ENCODE peak calls at places on chromosomes 2 and 18, in seven cellular contexts. R is skeletal muscle cell; C is foreskin fibroblast; G is adipocyte; B is cardiac muscle cell; N is OCI-LY7; W is CD8-positive, alpha-beta T cell. U is an unnamed sample.

GRCh38 chr2:156356006-156356764 is 23.7 kb upstream of the NR4A2 start:
- DNase-seq in N (no peak), B (no peak), C (no peak), W (no peak), G (peak; percentile 36), R (peak; percentile 75), U (no peak)

GRCh38 chr2:64262068-64262467 is 117.8 kb upstream of the PELI1 start:
- DNase-seq in N (no peak), B (no peak), R (peak; percentile 35), W (no peak), C (peak; percentile 80), G (no peak), U (no peak)

GRCh38 chr2:41899189-41899588 is 148.6 kb upstream of the PKDCC start:
- DNase-seq in R (no peak), N (no peak), W (no peak), B (peak; percentile 63), G (no peak), C (no peak), U (peak; percentile 21)

GRCh38 chr2:169077674-169078240 is 8.4 kb downstream of the DHRS9 start:
- DNase-seq in B (no peak), G (no peak), N (no peak), C (no peak), W (no peak), R (no peak), U (no peak)

GRCh38 chr18:59743561-59743960 is 46.3 kb upstream of the CCBE1 start:
- DNase-seq in R (no peak), W (no peak), N (no peak), B (peak; percentile 76), G (peak; percentile 59), C (no peak), U (peak; percentile 78)

GRCh38 chr18:28189400-28190239 is 12.7 kb upstream of the CDH2 start:
- DNase-seq in W (no peak), R (no peak), B (peak; percentile 88), G (peak; percentile 62), C (peak; percentile 60), N (peak; percentile 43), U (peak; percentile 84)

GRCh38 chr18:79904357-79905147 is 46.9 kb downstream of the SLC66A2 start:
- DNase-seq in B (no peak), R (no peak), G (no peak), W (no peak), N (no peak), C (no peak), U (no peak)

GRCh38 chr2:48315847-48316194 is 214.1 kb upstream of the STON1 start:
- DNase-seq in C (no peak), W (peak; percentile 25), B (no peak), N (peak; percentile 65), R (no peak), G (peak; percentile 49), U (peak; percentile 7)

GRCh38 chr2:19901201-19901457 is 654 bp downstream of the TTC32 start:
- DNase-seq in R (no peak), W (no peak), B (no peak), N (no peak), G (no peak), C (no peak), U (no peak)

GRCh38 chr2:200383380-200384110 is 77.1 kb downstream of the SPATS2L start:
- DNase-seq in B (peak; percentile 79), G (peak; percentile 78), W (no peak), N (peak; percentile 36), C (no peak), R (peak; percentile 48), U (peak; percentile 82)
- H3K4me3 ChIP-seq in B (no peak overlapping the region), G (peak overlapping the region; percentile 69), W (peak overlapping the region; percentile 5), N (no peak overlapping the region), C (peak overlapping the region; percentile 17), R (no peak overlapping the region), U (peak overlapping the region; percentile 39)

DNA sequence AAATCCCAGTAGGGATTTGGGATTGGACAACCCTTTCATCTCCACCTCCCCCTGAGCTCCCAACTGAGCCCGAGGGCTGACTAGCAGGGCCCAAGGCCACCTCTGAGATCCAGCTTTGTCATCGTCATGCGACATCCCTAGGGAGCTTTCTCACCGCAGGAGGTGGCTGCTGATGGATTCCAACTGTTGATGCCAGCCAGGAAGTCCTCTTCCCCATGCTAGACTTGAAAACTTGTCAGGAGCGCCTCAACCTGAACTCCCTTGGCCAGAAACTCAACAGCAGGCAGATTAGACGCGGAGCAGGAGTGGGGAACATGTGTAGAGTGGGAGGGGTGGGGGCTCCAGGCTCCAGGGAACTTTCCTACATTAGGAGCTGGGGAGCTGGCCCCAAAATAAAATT is 34.3 kb downstream of the EMILIN2 start:
- DNase-seq in B (peak; percentile 42), R (no peak), W (no peak), N (no peak), C (peak; percentile 56), G (no peak), U (peak; percentile 59)
- H3K4me3 ChIP-seq in B (no peak overlapping the region), R (no peak overlapping the region), W (no peak overlapping the region), N (no peak overlapping the region), C (no peak overlapping the region), G (peak overlapping the region; percentile 25), U (no peak overlapping the region)

GRCh38 chr18:48485828-48486405 is 52.9 kb upstream of the CTIF start:
- DNase-seq in W (no peak), C (no peak), N (no peak), B (no peak), G (no peak), R (no peak), U (no peak)

GRCh38 chr18:48490641-48491040 is 48.2 kb upstream of the CTIF start:
- DNase-seq in B (peak; percentile 74), C (no peak), N (no peak), R (no peak), W (no peak), G (no peak), U (peak; percentile 83)

GRCh38 chr18:48488388-48488850 is 50.4 kb upstream of the CTIF start:
- DNase-seq in C (peak; percentile 91), N (no peak), G (peak; percentile 86), B (peak; percentile 98), R (peak; percentile 70), W (no peak), U (peak; percentile 98)

GRCh38 chr18:48481092-48481491 is 57.7 kb upstream of the CTIF start:
- DNase-seq in B (no peak), W (no peak), C (no peak), R (no peak), G (no peak), N (no peak), U (no peak)

GRCh38 chr18:48486762-48487161 is 52.1 kb upstream of the CTIF start:
- DNase-seq in B (peak; percentile 80), N (no peak), R (peak; percentile 78), C (peak; percentile 56), G (peak; percentile 58), W (no peak), U (peak; percentile 90)
- H3K4me3 ChIP-seq in B (no peak overlapping the region), N (no peak overlapping the region), R (no peak overlapping the region), C (no peak overlapping the region), G (no peak overlapping the region), W (no peak overlapping the region), U (no peak overlapping the region)

GRCh38 chr2:12044857-12045256 is 298.4 kb downstream of the LPIN1 start:
- DNase-seq in N (peak; percentile 88), B (no peak), W (no peak), R (no peak), C (no peak), G (no peak), U (no peak)
- H3K4me3 ChIP-seq in N (peak overlapping the region; percentile 61), B (no peak overlapping the region), W (peak overlapping the region; percentile 1), R (no peak overlapping the region), C (no peak overlapping the region), G (no peak overlapping the region), U (no peak overlapping the region)

GRCh38 chr18:58105908-58106673 is 62.1 kb downstream of the NEDD4L start:
- DNase-seq in B (no peak), W (no peak), C (no peak), R (no peak), N (no peak), G (no peak), U (no peak)
- H3K4me3 ChIP-seq in B (no peak overlapping the region), W (no peak overlapping the region), C (no peak overlapping the region), R (no peak overlapping the region), N (no peak overlapping the region), G (no peak overlapping the region), U (no peak overlapping the region)

GRCh38 chr2:83695037-83695436 is 764.0 kb downstream of the SUCLG1 start:
- DNase-seq in N (no peak), C (no peak), B (no peak), R (no peak), G (no peak), W (no peak), U (no peak)
- H3K4me3 ChIP-seq in N (no peak overlapping the region), C (no peak overlapping the region), B (no peak overlapping the region), R (no peak overlapping the region), G (no peak overlapping the region), W (no peak overlapping the region), U (no peak overlapping the region)

GRCh38 chr2:178277741-178278197 is 83.5 kb downstream of the OSBPL6 start:
- DNase-seq in B (peak; percentile 48), N (no peak), W (no peak), C (no peak), R (peak; percentile 72), G (peak; percentile 30), U (no peak)
- H3K4me3 ChIP-seq in B (no peak overlapping the region), N (no peak overlapping the region), W (no peak overlapping the region), C (peak overlapping the region; percentile 0), R (peak overlapping the region; percentile 23), G (no peak overlapping the region), U (no peak overlapping the region)

GRCh38 chr18:37254256-37254880 is 311.2 kb downstream of the CELF4 start:
- DNase-seq in N (no peak), C (no peak), W (no peak), B (no peak), G (peak; percentile 18), R (no peak), U (no peak)
- H3K4me3 ChIP-seq in N (no peak overlapping the region), C (no peak overlapping the region), W (no peak overlapping the region), B (peak overlapping the region; percentile 69), G (no peak overlapping the region), R (peak overlapping the region; percentile 34), U (no peak overlapping the region)

DNA sequence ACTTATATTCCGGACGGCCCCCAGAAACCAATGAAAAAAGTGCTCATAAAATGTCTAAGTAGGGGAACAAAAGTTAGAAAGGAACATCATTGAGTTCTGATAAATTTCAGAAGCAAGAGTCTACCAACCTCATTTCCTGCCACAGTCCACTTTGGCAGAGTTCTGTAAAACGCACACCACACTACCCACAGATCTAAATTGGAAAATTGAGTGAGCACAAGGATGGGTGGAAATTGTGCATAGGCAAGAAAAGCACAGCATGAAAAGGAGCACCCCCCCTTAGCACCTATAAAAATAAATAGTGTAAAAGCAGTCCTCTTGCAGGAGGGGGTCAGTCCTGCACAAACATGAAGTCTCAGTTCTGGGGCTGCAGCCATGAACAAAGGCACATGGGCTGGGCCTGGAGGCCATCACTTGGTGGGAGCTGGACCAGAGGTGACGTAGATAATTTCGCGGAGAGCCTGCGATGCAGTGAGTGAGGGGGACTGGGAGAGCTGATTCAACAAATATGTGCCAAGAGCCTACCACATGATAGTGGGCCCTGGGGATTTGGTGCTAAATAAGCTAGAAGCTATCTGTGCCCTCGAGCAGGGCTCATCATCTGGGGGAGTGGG is 49.0 kb upstream of the SPP2 start:
- DNase-seq in G (no peak), N (no peak), C (no peak), B (no peak), W (no peak), R (no peak), U (no peak)
- H3K4me3 ChIP-seq in G (no peak overlapping the region), N (no peak overlapping the region), C (no peak overlapping the region), B (no peak overlapping the region), W (no peak overlapping the region), R (no peak overlapping the region), U (no peak overlapping the region)